ENCODE peak calls at places on chromosome 21, in four cellular contexts. F, H, K and J are unnamed samples.

GRCh38 chr21:41188476-41189146 is 20.7 kb downstream of the BACE2 start:
- DNase-seq in F (no peak), H (no peak), K (no peak), J (no peak)

GRCh38 chr21:26471116-26471505 is 102.0 kb downstream of the CYYR1 start:
- DNase-seq in F (no peak), H (no peak), K (no peak), J (no peak)

GRCh38 chr21:29678616-29679015 is 261.2 kb downstream of the GRIK1 start:
- DNase-seq in F (no peak), H (no peak), K (no peak), J (no peak)

GRCh38 chr21:21003701-21004100 is 5.5 kb downstream of the NCAM2 start:
- DNase-seq in F (no peak), H (no peak), K (no peak), J (no peak)

GRCh38 chr21:45935628-45936027 is 45.9 kb upstream of the COL6A1 start:
- DNase-seq in F (no peak), H (no peak), K (no peak), J (no peak)

GRCh38 chr21:29217818-29218252 is 80.9 kb upstream of the BACH1 start:
- DNase-seq in F (no peak), H (no peak), K (no peak), J (no peak)

GRCh38 chr21:24939288-24939687 is 668.0 kb downstream of the MRPL39 start:
- DNase-seq in F (no peak), H (no peak), K (no peak), J (no peak)

GRCh38 chr21:30962013-30962412 is 76.3 kb downstream of the KRTAP19-8 start:
- DNase-seq in F (no peak), H (no peak), K (no peak), J (no peak)

GRCh38 chr21:18661842-18662241 is 258.3 kb upstream of the TMPRSS15 start:
- DNase-seq in F (no peak), H (no peak), K (no peak), J (no peak)

GRCh38 chr21:16590186-16590585 is 860.4 kb downstream of the USP25 start:
- DNase-seq in F (no peak), H (no peak), K (no peak), J (no peak)

GRCh38 chr21:32468567-32469175 is 56.2 kb downstream of the EVA1C start:
- DNase-seq in F (no peak), H (no peak), K (no peak), J (no peak)

GRCh38 chr21:17725339-17725738 is 93.8 kb downstream of the C21orf91 start:
- DNase-seq in F (no peak), H (no peak), K (no peak), J (no peak)

GRCh38 chr21:15549671-15550070 is 180.1 kb upstream of the USP25 start:
- DNase-seq in F (no peak), H (no peak), K (no peak), J (no peak)

GRCh38 chr21:31444061-31444460 is 100.0 kb upstream of the TIAM1 start:
- DNase-seq in F (no peak), H (no peak), K (no peak), J (no peak)

GRCh38 chr21:40754466-40754865 is 92.5 kb downstream of the DSCAM start:
- DNase-seq in F (no peak), H (no peak), K (no peak), J (no peak)

GRCh38 chr21:14737922-14738321 is 191.8 kb upstream of the SAMSN1 start:
- DNase-seq in F (no peak), H (no peak), K (no peak), J (no peak)

GRCh38 chr21:44751186-44751798 is 39.9 kb upstream of the TSPEAR start:
- DNase-seq in F (no peak), H (no peak), K (no peak), J (no peak)

GRCh38 chr21:21067375-21067774 is 69.2 kb downstream of the NCAM2 start:
- DNase-seq in F (no peak), H (no peak), K (no peak), J (no peak)

GRCh38 chr21:40029888-40030287 is 162.7 kb downstream of the PCP4 start:
- DNase-seq in F (no peak), H (no peak), K (no peak), J (no peak)

GRCh38 chr21:42191978-42192595 is 26.9 kb upstream of the ABCG1 start:
- DNase-seq in F (no peak), H (no peak), K (no peak), J (no peak)

GRCh38 chr21:42195378-42196031 is 23.4 kb upstream of the ABCG1 start:
- DNase-seq in F (no peak), H (no peak), K (no peak), J (no peak)

GRCh38 chr21:42194863-42195262 is 24.1 kb upstream of the ABCG1 start:
- DNase-seq in F (no peak), H (no peak), K (no peak), J (no peak)

GRCh38 chr21:42193131-42193671 is 25.7 kb upstream of the ABCG1 start:
- DNase-seq in F (no peak), H (no peak), K (no peak), J (no peak)

GRCh38 chr21:42193721-42194120 is 25.2 kb upstream of the ABCG1 start:
- DNase-seq in F (no peak), H (no peak), K (no peak), J (no peak)
- TF ChIP-seq TAF1 in F (no peak), H (no peak), K (no peak), J (no peak)

GRCh38 chr21:35510294-35510693 is 461.2 kb upstream of the RUNX1 start:
- DNase-seq in F (no peak), H (no peak), K (no peak), J (no peak)
- TF ChIP-seq TAF1 in F (no peak), H (no peak), K (no peak), J (no peak)

GRCh38 chr21:36751383-36751782 is 52.5 kb downstream of the SIM2 start:
- DNase-seq in F (no peak), H (no peak), K (no peak), J (no peak)
- TF ChIP-seq TAF1 in F (no peak), H (peak), K (no peak), J (no peak)

GRCh38 chr21:38494254-38494648 is 4.0 kb downstream of the ERG start:
- DNase-seq in F (no peak), H (no peak), K (no peak), J (no peak)
- TF ChIP-seq TAF1 in F (no peak), H (no peak), K (no peak), J (no peak)

DNA sequence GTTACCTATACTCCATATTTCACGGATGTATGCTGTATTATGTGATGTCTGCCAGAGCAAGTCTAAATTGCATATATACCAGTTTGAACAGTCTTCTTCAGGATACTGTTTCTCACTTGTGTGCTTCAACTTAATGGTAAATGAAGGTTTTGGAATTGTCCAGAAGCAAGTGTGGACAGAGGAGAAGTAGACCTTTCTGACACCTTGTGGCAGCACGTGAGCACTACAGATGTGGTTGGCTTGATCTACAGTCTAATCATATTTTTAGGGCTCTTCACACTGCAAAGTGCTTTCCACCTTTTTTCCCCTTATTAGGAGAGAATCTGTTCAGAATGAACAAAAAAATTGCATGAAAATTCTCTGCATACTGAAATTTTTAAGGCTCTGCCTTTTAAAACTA is 10.9 kb downstream of the MORC3 start:
- DNase-seq in F (peak), H (no peak), K (peak), J (no peak)
- TF ChIP-seq TAF1 in F (no peak), H (no peak), K (no peak), J (no peak)